ENCODE peak calls at places on chromosome 9, in nine cellular contexts. One of them, this sample, is unnamed.
A peak's percentile ranks its signal among the peaks of the same experiment; 100 is the strongest.

GRCh38 chr9:124754289-124754688 is 16.8 kb downstream of the NR6A1 start:
- DNase-seq in fibroblast of the conjunctiva: no peak
- DNase-seq in germinal center: no peak
- DNase-seq in fibroblast of mammary gland: peak; percentile 38
- DNase-seq in fibroblast of the aortic adventitia: peak; percentile 45
- DNase-seq in ACHN: no peak
- DNase-seq in HuH-7.5: no peak
- DNase-seq in activated CD8-positive, alpha-beta memory T cell treated with anti-CD3 and anti-CD28 coated beads, Interleukin-2, amount 10 ng/mL, durations not matched to agents 7 days and 5 days: no peak
- DNase-seq in stromal cell of bone marrow: no peak
- DNase-seq in this sample: no peak

GRCh38 chr9:33139421-33140228 is 27.5 kb downstream of the B4GALT1 start:
- DNase-seq in HuH-7.5: peak; percentile 58
- DNase-seq in stromal cell of bone marrow: peak; percentile 71
- DNase-seq in fibroblast of the aortic adventitia: peak; percentile 95
- DNase-seq in fibroblast of the conjunctiva: peak; percentile 94
- DNase-seq in fibroblast of mammary gland: peak; percentile 97
- DNase-seq in activated CD8-positive, alpha-beta memory T cell treated with anti-CD3 and anti-CD28 coated beads, Interleukin-2, amount 10 ng/mL, durations not matched to agents 7 days and 5 days: no peak
- DNase-seq in ACHN: no peak
- DNase-seq in germinal center: no peak
- DNase-seq in this sample: no peak

GRCh38 chr9:20358201-20358600 is 264.1 kb downstream of the MLLT3 start:
- DNase-seq in fibroblast of the aortic adventitia: peak; percentile 36
- DNase-seq in activated CD8-positive, alpha-beta memory T cell treated with anti-CD3 and anti-CD28 coated beads, Interleukin-2, amount 10 ng/mL, durations not matched to agents 7 days and 5 days: no peak
- DNase-seq in ACHN: no peak
- DNase-seq in HuH-7.5: no peak
- DNase-seq in fibroblast of mammary gland: peak; percentile 64
- DNase-seq in stromal cell of bone marrow: no peak
- DNase-seq in germinal center: no peak
- DNase-seq in fibroblast of the conjunctiva: peak; percentile 37
- DNase-seq in this sample: no peak

GRCh38 chr9:4541848-4542247 is 51.6 kb downstream of the SLC1A1 start:
- DNase-seq in fibroblast of the aortic adventitia: no peak
- DNase-seq in germinal center: no peak
- DNase-seq in ACHN: no peak
- DNase-seq in fibroblast of mammary gland: no peak
- DNase-seq in activated CD8-positive, alpha-beta memory T cell treated with anti-CD3 and anti-CD28 coated beads, Interleukin-2, amount 10 ng/mL, durations not matched to agents 7 days and 5 days: no peak
- DNase-seq in stromal cell of bone marrow: no peak
- DNase-seq in fibroblast of the conjunctiva: no peak
- DNase-seq in HuH-7.5: no peak
- DNase-seq in this sample: no peak

GRCh38 chr9:109440797-109441287 is 57.3 kb downstream of the PTPN3 start:
- DNase-seq in HuH-7.5: peak; percentile 66
- DNase-seq in fibroblast of the conjunctiva: peak; percentile 76
- DNase-seq in stromal cell of bone marrow: peak; percentile 85
- DNase-seq in fibroblast of mammary gland: peak; percentile 90
- DNase-seq in ACHN: peak; percentile 81
- DNase-seq in fibroblast of the aortic adventitia: peak; percentile 89
- DNase-seq in activated CD8-positive, alpha-beta memory T cell treated with anti-CD3 and anti-CD28 coated beads, Interleukin-2, amount 10 ng/mL, durations not matched to agents 7 days and 5 days: peak; percentile 82
- DNase-seq in germinal center: peak; percentile 65
- DNase-seq in this sample: peak; percentile 71

GRCh38 chr9:137843355-137843754 is 34.2 kb upstream of the CACNA1B start:
- DNase-seq in ACHN: no peak
- DNase-seq in activated CD8-positive, alpha-beta memory T cell treated with anti-CD3 and anti-CD28 coated beads, Interleukin-2, amount 10 ng/mL, durations not matched to agents 7 days and 5 days: no peak
- DNase-seq in stromal cell of bone marrow: no peak
- DNase-seq in fibroblast of the aortic adventitia: no peak
- DNase-seq in fibroblast of the conjunctiva: no peak
- DNase-seq in germinal center: no peak
- DNase-seq in HuH-7.5: no peak
- DNase-seq in fibroblast of mammary gland: no peak
- DNase-seq in this sample: no peak

GRCh38 chr9:89941875-89942274 is 337.1 kb downstream of the GADD45G start:
- DNase-seq in germinal center: no peak
- DNase-seq in fibroblast of mammary gland: peak; percentile 68
- DNase-seq in stromal cell of bone marrow: peak; percentile 56
- DNase-seq in fibroblast of the aortic adventitia: peak; percentile 90
- DNase-seq in activated CD8-positive, alpha-beta memory T cell treated with anti-CD3 and anti-CD28 coated beads, Interleukin-2, amount 10 ng/mL, durations not matched to agents 7 days and 5 days: no peak
- DNase-seq in fibroblast of the conjunctiva: no peak
- DNase-seq in ACHN: no peak
- DNase-seq in HuH-7.5: no peak
- DNase-seq in this sample: no peak

GRCh38 chr9:91945277-91946074 is 4.6 kb downstream of the ROR2 start:
- DNase-seq in activated CD8-positive, alpha-beta memory T cell treated with anti-CD3 and anti-CD28 coated beads, Interleukin-2, amount 10 ng/mL, durations not matched to agents 7 days and 5 days: no peak
- DNase-seq in stromal cell of bone marrow: no peak
- DNase-seq in HuH-7.5: no peak
- DNase-seq in ACHN: no peak
- DNase-seq in fibroblast of the aortic adventitia: peak; percentile 91
- DNase-seq in germinal center: no peak
- DNase-seq in fibroblast of mammary gland: peak; percentile 77
- DNase-seq in fibroblast of the conjunctiva: peak; percentile 41
- DNase-seq in this sample: no peak

GRCh38 chr9:136823136-136824046 is 15.6 kb downstream of the RABL6 start:
- DNase-seq in HuH-7.5: no peak
- DNase-seq in stromal cell of bone marrow: no peak
- DNase-seq in fibroblast of the conjunctiva: no peak
- DNase-seq in fibroblast of the aortic adventitia: no peak
- DNase-seq in germinal center: no peak
- DNase-seq in fibroblast of mammary gland: no peak
- DNase-seq in activated CD8-positive, alpha-beta memory T cell treated with anti-CD3 and anti-CD28 coated beads, Interleukin-2, amount 10 ng/mL, durations not matched to agents 7 days and 5 days: no peak
- DNase-seq in ACHN: no peak
- DNase-seq in this sample: no peak

GRCh38 chr9:21465138-21465537 is 17.0 kb downstream of the IFNE start:
- DNase-seq in fibroblast of mammary gland: no peak
- DNase-seq in activated CD8-positive, alpha-beta memory T cell treated with anti-CD3 and anti-CD28 coated beads, Interleukin-2, amount 10 ng/mL, durations not matched to agents 7 days and 5 days: no peak
- DNase-seq in fibroblast of the aortic adventitia: no peak
- DNase-seq in fibroblast of the conjunctiva: no peak
- DNase-seq in ACHN: no peak
- DNase-seq in HuH-7.5: no peak
- DNase-seq in germinal center: no peak
- DNase-seq in stromal cell of bone marrow: no peak
- DNase-seq in this sample: no peak

GRCh38 chr9:129895376-129896268 is 60.4 kb downstream of the USP20 start:
- DNase-seq in activated CD8-positive, alpha-beta memory T cell treated with anti-CD3 and anti-CD28 coated beads, Interleukin-2, amount 10 ng/mL, durations not matched to agents 7 days and 5 days: no peak
- DNase-seq in HuH-7.5: no peak
- DNase-seq in fibroblast of the conjunctiva: no peak
- DNase-seq in stromal cell of bone marrow: no peak
- DNase-seq in fibroblast of mammary gland: no peak
- DNase-seq in germinal center: no peak
- DNase-seq in ACHN: no peak
- DNase-seq in fibroblast of the aortic adventitia: no peak
- DNase-seq in this sample: no peak

GRCh38 chr9:108743426-108743825 is 112.4 kb downstream of the ACTL7B start:
- DNase-seq in fibroblast of the aortic adventitia: no peak
- DNase-seq in ACHN: no peak
- DNase-seq in activated CD8-positive, alpha-beta memory T cell treated with anti-CD3 and anti-CD28 coated beads, Interleukin-2, amount 10 ng/mL, durations not matched to agents 7 days and 5 days: no peak
- DNase-seq in germinal center: no peak
- DNase-seq in stromal cell of bone marrow: no peak
- DNase-seq in HuH-7.5: no peak
- DNase-seq in fibroblast of the conjunctiva: no peak
- DNase-seq in fibroblast of mammary gland: no peak
- DNase-seq in this sample: peak; percentile 62

GRCh38 chr9:223167-223566 is 8.5 kb downstream of the DOCK8 start:
- DNase-seq in activated CD8-positive, alpha-beta memory T cell treated with anti-CD3 and anti-CD28 coated beads, Interleukin-2, amount 10 ng/mL, durations not matched to agents 7 days and 5 days: no peak
- DNase-seq in fibroblast of the aortic adventitia: no peak
- DNase-seq in fibroblast of the conjunctiva: no peak
- DNase-seq in ACHN: no peak
- DNase-seq in germinal center: no peak
- DNase-seq in fibroblast of mammary gland: no peak
- DNase-seq in stromal cell of bone marrow: no peak
- DNase-seq in HuH-7.5: no peak
- DNase-seq in this sample: no peak

GRCh38 chr9:27189426-27189825 is 80.4 kb downstream of the TEK start:
- DNase-seq in fibroblast of mammary gland: no peak
- DNase-seq in HuH-7.5: no peak
- DNase-seq in fibroblast of the aortic adventitia: peak; percentile 27
- DNase-seq in fibroblast of the conjunctiva: no peak
- DNase-seq in germinal center: no peak
- DNase-seq in ACHN: no peak
- DNase-seq in stromal cell of bone marrow: no peak
- DNase-seq in activated CD8-positive, alpha-beta memory T cell treated with anti-CD3 and anti-CD28 coated beads, Interleukin-2, amount 10 ng/mL, durations not matched to agents 7 days and 5 days: no peak
- DNase-seq in this sample: no peak

GRCh38 chr9:96567203-96567700 is 52.4 kb downstream of the CDC14B start:
- DNase-seq in activated CD8-positive, alpha-beta memory T cell treated with anti-CD3 and anti-CD28 coated beads, Interleukin-2, amount 10 ng/mL, durations not matched to agents 7 days and 5 days: no peak
- DNase-seq in fibroblast of mammary gland: peak; percentile 28
- DNase-seq in germinal center: peak; percentile 40
- DNase-seq in HuH-7.5: peak; percentile 40
- DNase-seq in ACHN: no peak
- DNase-seq in stromal cell of bone marrow: no peak
- DNase-seq in fibroblast of the aortic adventitia: peak; percentile 48
- DNase-seq in fibroblast of the conjunctiva: no peak
- DNase-seq in this sample: no peak

GRCh38 chr9:76026796-76027195 is 136.3 kb downstream of the PCSK5 start:
- DNase-seq in stromal cell of bone marrow: no peak
- DNase-seq in germinal center: no peak
- DNase-seq in activated CD8-positive, alpha-beta memory T cell treated with anti-CD3 and anti-CD28 coated beads, Interleukin-2, amount 10 ng/mL, durations not matched to agents 7 days and 5 days: no peak
- DNase-seq in fibroblast of mammary gland: no peak
- DNase-seq in fibroblast of the aortic adventitia: no peak
- DNase-seq in fibroblast of the conjunctiva: no peak
- DNase-seq in ACHN: no peak
- DNase-seq in HuH-7.5: no peak
- DNase-seq in this sample: no peak

GRCh38 chr9:89402695-89403427 is 84.6 kb downstream of the SECISBP2 start:
- DNase-seq in stromal cell of bone marrow: no peak
- DNase-seq in fibroblast of the conjunctiva: no peak
- DNase-seq in fibroblast of mammary gland: no peak
- DNase-seq in activated CD8-positive, alpha-beta memory T cell treated with anti-CD3 and anti-CD28 coated beads, Interleukin-2, amount 10 ng/mL, durations not matched to agents 7 days and 5 days: no peak
- DNase-seq in germinal center: no peak
- DNase-seq in fibroblast of the aortic adventitia: no peak
- DNase-seq in HuH-7.5: no peak
- DNase-seq in ACHN: no peak
- DNase-seq in this sample: no peak

GRCh38 chr9:112486221-112487007 is at the start of gene KIAA1958:
- DNase-seq in activated CD8-positive, alpha-beta memory T cell treated with anti-CD3 and anti-CD28 coated beads, Interleukin-2, amount 10 ng/mL, durations not matched to agents 7 days and 5 days: peak; percentile 94
- DNase-seq in HuH-7.5: peak; percentile 91
- DNase-seq in stromal cell of bone marrow: no peak
- DNase-seq in fibroblast of mammary gland: peak; percentile 60
- DNase-seq in ACHN: peak; percentile 87
- DNase-seq in fibroblast of the conjunctiva: peak; percentile 65
- DNase-seq in germinal center: peak; percentile 91
- DNase-seq in fibroblast of the aortic adventitia: peak; percentile 44
- DNase-seq in this sample: peak; percentile 53

GRCh38 chr9:14080940-14081621 is 232.9 kb downstream of the NFIB start:
- DNase-seq in HuH-7.5: no peak
- DNase-seq in stromal cell of bone marrow: no peak
- DNase-seq in fibroblast of the aortic adventitia: no peak
- DNase-seq in germinal center: no peak
- DNase-seq in activated CD8-positive, alpha-beta memory T cell treated with anti-CD3 and anti-CD28 coated beads, Interleukin-2, amount 10 ng/mL, durations not matched to agents 7 days and 5 days: no peak
- DNase-seq in fibroblast of the conjunctiva: no peak
- DNase-seq in fibroblast of mammary gland: peak; percentile 53
- DNase-seq in ACHN: no peak
- DNase-seq in this sample: no peak

GRCh38 chr9:131398204-131398603 is 4.3 kb downstream of the PRRC2B start:
- DNase-seq in fibroblast of mammary gland: no peak
- DNase-seq in HuH-7.5: no peak
- DNase-seq in germinal center: no peak
- DNase-seq in stromal cell of bone marrow: no peak
- DNase-seq in fibroblast of the aortic adventitia: no peak
- DNase-seq in ACHN: no peak
- DNase-seq in fibroblast of the conjunctiva: no peak
- DNase-seq in activated CD8-positive, alpha-beta memory T cell treated with anti-CD3 and anti-CD28 coated beads, Interleukin-2, amount 10 ng/mL, durations not matched to agents 7 days and 5 days: peak; percentile 89
- DNase-seq in this sample: no peak

GRCh38 chr9:9913276-9913832 is 699.4 kb downstream of the PTPRD start:
- DNase-seq in fibroblast of the aortic adventitia: no peak
- DNase-seq in germinal center: no peak
- DNase-seq in ACHN: peak; percentile 73
- DNase-seq in fibroblast of the conjunctiva: no peak
- DNase-seq in fibroblast of mammary gland: no peak
- DNase-seq in HuH-7.5: no peak
- DNase-seq in activated CD8-positive, alpha-beta memory T cell treated with anti-CD3 and anti-CD28 coated beads, Interleukin-2, amount 10 ng/mL, durations not matched to agents 7 days and 5 days: no peak
- DNase-seq in stromal cell of bone marrow: no peak
- DNase-seq in this sample: no peak

GRCh38 chr9:20623748-20624124 is 1.4 kb upstream of the MLLT3 start:
- DNase-seq in germinal center: no peak
- DNase-seq in fibroblast of the conjunctiva: no peak
- DNase-seq in stromal cell of bone marrow: no peak
- DNase-seq in fibroblast of the aortic adventitia: peak; percentile 12
- DNase-seq in ACHN: no peak
- DNase-seq in fibroblast of mammary gland: no peak
- DNase-seq in activated CD8-positive, alpha-beta memory T cell treated with anti-CD3 and anti-CD28 coated beads, Interleukin-2, amount 10 ng/mL, durations not matched to agents 7 days and 5 days: no peak
- DNase-seq in HuH-7.5: no peak
- DNase-seq in this sample: no peak

GRCh38 chr9:76023715-76024195 is 133.3 kb downstream of the PCSK5 start:
- DNase-seq in stromal cell of bone marrow: no peak
- DNase-seq in germinal center: no peak
- DNase-seq in fibroblast of the aortic adventitia: no peak
- DNase-seq in ACHN: no peak
- DNase-seq in fibroblast of mammary gland: peak; percentile 3
- DNase-seq in activated CD8-positive, alpha-beta memory T cell treated with anti-CD3 and anti-CD28 coated beads, Interleukin-2, amount 10 ng/mL, durations not matched to agents 7 days and 5 days: peak; percentile 50
- DNase-seq in HuH-7.5: no peak
- DNase-seq in fibroblast of the conjunctiva: no peak
- DNase-seq in this sample: no peak

GRCh38 chr9:113219186-113219936 is 1.7 kb downstream of the FKBP15 start:
- DNase-seq in fibroblast of the conjunctiva: no peak
- DNase-seq in HuH-7.5: no peak
- DNase-seq in stromal cell of bone marrow: no peak
- DNase-seq in fibroblast of the aortic adventitia: no peak
- DNase-seq in germinal center: peak; percentile 39
- DNase-seq in ACHN: no peak
- DNase-seq in fibroblast of mammary gland: no peak
- DNase-seq in activated CD8-positive, alpha-beta memory T cell treated with anti-CD3 and anti-CD28 coated beads, Interleukin-2, amount 10 ng/mL, durations not matched to agents 7 days and 5 days: no peak
- DNase-seq in this sample: no peak

GRCh38 chr9:90827181-90827866 is 25.7 kb downstream of the SYK start:
- DNase-seq in fibroblast of the conjunctiva: no peak
- DNase-seq in fibroblast of the aortic adventitia: no peak
- DNase-seq in fibroblast of mammary gland: no peak
- DNase-seq in HuH-7.5: no peak
- DNase-seq in germinal center: peak; percentile 62
- DNase-seq in ACHN: no peak
- DNase-seq in stromal cell of bone marrow: no peak
- DNase-seq in activated CD8-positive, alpha-beta memory T cell treated with anti-CD3 and anti-CD28 coated beads, Interleukin-2, amount 10 ng/mL, durations not matched to agents 7 days and 5 days: no peak
- DNase-seq in this sample: no peak

GRCh38 chr9:84382728-84383127 is 42.2 kb upstream of the SLC28A3 start:
- DNase-seq in fibroblast of the conjunctiva: no peak
- DNase-seq in fibroblast of mammary gland: no peak
- DNase-seq in stromal cell of bone marrow: no peak
- DNase-seq in activated CD8-positive, alpha-beta memory T cell treated with anti-CD3 and anti-CD28 coated beads, Interleukin-2, amount 10 ng/mL, durations not matched to agents 7 days and 5 days: no peak
- DNase-seq in HuH-7.5: no peak
- DNase-seq in fibroblast of the aortic adventitia: no peak
- DNase-seq in germinal center: no peak
- DNase-seq in ACHN: no peak
- DNase-seq in this sample: no peak